ENCODE peak calls at places on chromosomes 7 and 10, in five cellular contexts. One of them, this sample, is unnamed.

GRCh38 chr10:16995867-16996529 is 133.6 kb downstream of the CUBN start:
- DNase-seq in RWPE2: no peak
- DNase-seq in lung: no peak
- DNase-seq in ovary: no peak
- DNase-seq in breast epithelium: no peak
- DNase-seq in this sample: no peak

GRCh38 chr7:25391295-25391861 is 163.1 kb upstream of the NPVF start:
- DNase-seq in ovary: no peak
- DNase-seq in lung: no peak
- DNase-seq in breast epithelium: no peak
- DNase-seq in RWPE2: no peak
- DNase-seq in this sample: no peak

GRCh38 chr10:88499569-88500470 is 83.3 kb downstream of the RNLS start:
- DNase-seq in breast epithelium: no peak
- DNase-seq in ovary: peak
- DNase-seq in RWPE2: no peak
- DNase-seq in lung: no peak
- DNase-seq in this sample: no peak

GRCh38 chr10:59624951-59625350 is 84.7 kb downstream of the SLC16A9 start:
- DNase-seq in lung: no peak
- DNase-seq in ovary: no peak
- DNase-seq in breast epithelium: no peak
- DNase-seq in RWPE2: no peak
- DNase-seq in this sample: no peak

GRCh38 chr10:125155101-125155500 is 5.3 kb downstream of the CTBP2 start:
- DNase-seq in breast epithelium: peak
- DNase-seq in lung: no peak
- DNase-seq in RWPE2: no peak
- DNase-seq in ovary: no peak
- DNase-seq in this sample: no peak

GRCh38 chr10:31390804-31391203 is 71.8 kb downstream of the ZEB1 start:
- DNase-seq in lung: no peak
- DNase-seq in ovary: no peak
- DNase-seq in RWPE2: no peak
- DNase-seq in breast epithelium: no peak
- DNase-seq in this sample: no peak

GRCh38 chr7:117220836-117221235 is 102.0 kb downstream of the WNT2 start:
- DNase-seq in breast epithelium: no peak
- DNase-seq in RWPE2: no peak
- DNase-seq in lung: no peak
- DNase-seq in ovary: no peak
- DNase-seq in this sample: no peak

GRCh38 chr7:43560742-43561330 is 22.1 kb upstream of the STK17A start:
- DNase-seq in RWPE2: no peak
- DNase-seq in lung: no peak
- DNase-seq in ovary: no peak
- DNase-seq in breast epithelium: no peak
- DNase-seq in this sample: no peak

GRCh38 chr10:11476035-11476434 is 135.4 kb downstream of the USP6NL start:
- DNase-seq in ovary: no peak
- DNase-seq in breast epithelium: no peak
- DNase-seq in RWPE2: no peak
- DNase-seq in lung: no peak
- DNase-seq in this sample: no peak

GRCh38 chr10:88841316-88842111 is 10.1 kb downstream of the ANKRD22 start:
- DNase-seq in ovary: no peak
- DNase-seq in breast epithelium: no peak
- DNase-seq in RWPE2: no peak
- DNase-seq in lung: no peak
- DNase-seq in this sample: no peak

GRCh38 chr7:130904031-130904757 is 170.2 kb upstream of the KLF14 start:
- DNase-seq in lung: no peak
- DNase-seq in RWPE2: peak
- DNase-seq in breast epithelium: no peak
- DNase-seq in ovary: peak
- DNase-seq in this sample: no peak

GRCh38 chr7:87375647-87376435 is 30.4 kb downstream of the CROT start:
- DNase-seq in RWPE2: no peak
- DNase-seq in breast epithelium: no peak
- DNase-seq in lung: no peak
- DNase-seq in ovary: no peak
- DNase-seq in this sample: no peak

GRCh38 chr10:63700935-63701263 is 179.7 kb downstream of the REEP3 start:
- DNase-seq in ovary: no peak
- DNase-seq in RWPE2: no peak
- DNase-seq in breast epithelium: no peak
- DNase-seq in lung: no peak
- DNase-seq in this sample: no peak

GRCh38 chr10:108913300-108913699 is 1010.0 kb downstream of the XPNPEP1 start:
- DNase-seq in breast epithelium: no peak
- DNase-seq in RWPE2: no peak
- DNase-seq in lung: no peak
- DNase-seq in ovary: no peak
- DNase-seq in this sample: no peak

GRCh38 chr7:3080106-3080505 is 36.4 kb upstream of the CARD11 start:
- DNase-seq in RWPE2: no peak
- DNase-seq in breast epithelium: no peak
- DNase-seq in lung: no peak
- DNase-seq in ovary: no peak
- DNase-seq in this sample: no peak

GRCh38 chr10:23100331-23101030 is 5.1 kb downstream of the MSRB2 start:
- DNase-seq in ovary: no peak
- DNase-seq in breast epithelium: no peak
- DNase-seq in lung: no peak
- DNase-seq in RWPE2: no peak
- DNase-seq in this sample: no peak

GRCh38 chr7:25894002-25894901 is 257.7 kb upstream of the NFE2L3 start:
- DNase-seq in ovary: no peak
- DNase-seq in RWPE2: no peak
- DNase-seq in lung: peak
- DNase-seq in breast epithelium: no peak
- DNase-seq in this sample: no peak

GRCh38 chr10:17851611-17852010 is 42.5 kb downstream of the MRC1 start:
- DNase-seq in ovary: no peak
- DNase-seq in RWPE2: no peak
- DNase-seq in breast epithelium: no peak
- DNase-seq in lung: peak
- DNase-seq in this sample: peak

GRCh38 chr10:13276749-13277394 is 23.0 kb downstream of the PHYH start:
- DNase-seq in ovary: no peak
- DNase-seq in breast epithelium: no peak
- DNase-seq in lung: no peak
- DNase-seq in RWPE2: no peak
- DNase-seq in this sample: no peak

GRCh38 chr7:130814753-130815152 is 80.7 kb upstream of the KLF14 start:
- DNase-seq in breast epithelium: no peak
- DNase-seq in RWPE2: no peak
- DNase-seq in lung: no peak
- DNase-seq in ovary: no peak
- DNase-seq in this sample: no peak

DNA sequence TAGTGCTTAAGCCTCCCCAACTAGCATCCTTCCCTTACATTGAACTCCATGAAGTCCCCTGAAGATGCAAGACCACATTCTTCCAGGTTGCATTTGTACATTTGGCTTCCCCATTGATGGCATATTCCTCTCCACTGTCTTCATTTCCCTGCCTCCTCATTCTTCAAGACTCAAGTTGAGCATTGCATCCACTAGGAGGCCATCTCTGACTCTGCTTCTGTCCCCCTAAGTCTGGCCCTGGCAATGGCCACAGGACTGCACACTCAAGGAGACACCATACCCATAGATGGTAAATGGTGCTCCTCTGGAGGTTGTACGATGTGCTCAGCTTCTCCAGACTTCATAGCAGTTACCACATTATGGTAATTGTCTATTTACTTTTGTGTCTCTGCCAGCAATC is 112.5 kb downstream of the PTPRZ1 start:
- DNase-seq in lung: no peak
- DNase-seq in ovary: no peak
- DNase-seq in breast epithelium: no peak
- DNase-seq in RWPE2: no peak
- DNase-seq in this sample: no peak
- TF ChIP-seq CTCF in lung: no peak
- TF ChIP-seq CTCF in ovary: no peak
- TF ChIP-seq CTCF in breast epithelium: no peak
- TF ChIP-seq CTCF in RWPE2: no peak
- TF ChIP-seq CTCF in this sample: no peak

GRCh38 chr7:132998763-132999162 is 83.1 kb downstream of the CHCHD3 start:
- DNase-seq in RWPE2: no peak
- DNase-seq in lung: no peak
- DNase-seq in ovary: no peak
- DNase-seq in breast epithelium: no peak
- DNase-seq in this sample: no peak

GRCh38 chr7:132997505-132997904 is 84.4 kb downstream of the CHCHD3 start:
- DNase-seq in breast epithelium: no peak
- DNase-seq in lung: no peak
- DNase-seq in RWPE2: no peak
- DNase-seq in ovary: no peak
- DNase-seq in this sample: no peak

GRCh38 chr7:132999845-133000244 is 82.0 kb downstream of the CHCHD3 start:
- DNase-seq in ovary: no peak
- DNase-seq in lung: no peak
- DNase-seq in RWPE2: no peak
- DNase-seq in breast epithelium: no peak
- DNase-seq in this sample: no peak

GRCh38 chr7:133003052-133003910 is 78.6 kb downstream of the CHCHD3 start:
- DNase-seq in breast epithelium: no peak
- DNase-seq in RWPE2: no peak
- DNase-seq in ovary: no peak
- DNase-seq in lung: no peak
- DNase-seq in this sample: no peak

DNA sequence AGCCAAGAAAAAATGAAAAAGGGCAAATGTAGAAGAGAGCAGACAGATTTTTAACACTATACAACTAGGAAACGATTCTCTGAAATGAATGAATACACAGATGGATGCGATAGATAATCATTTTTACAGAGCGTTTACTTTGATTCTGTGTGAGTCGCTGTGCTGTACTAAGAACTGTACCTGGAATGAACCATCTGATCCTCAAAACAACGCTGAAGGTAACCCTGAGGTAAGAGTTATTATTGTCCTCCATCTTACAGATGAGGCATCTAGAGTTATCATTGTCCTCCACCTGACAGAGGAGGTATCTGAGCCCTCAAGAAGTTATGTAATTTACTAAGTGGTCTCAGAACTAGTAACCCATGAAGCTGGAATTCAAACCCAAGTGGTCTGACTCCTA is 80.2 kb downstream of the CHCHD3 start:
- DNase-seq in ovary: no peak
- DNase-seq in breast epithelium: no peak
- DNase-seq in lung: no peak
- DNase-seq in RWPE2: no peak
- DNase-seq in this sample: no peak
- H3K27ac ChIP-seq in ovary: no peak
- H3K27ac ChIP-seq in breast epithelium: no peak
- H3K27ac ChIP-seq in lung: no peak
- H3K27ac ChIP-seq in RWPE2: no peak
- H3K27ac ChIP-seq in this sample: no peak

DNA sequence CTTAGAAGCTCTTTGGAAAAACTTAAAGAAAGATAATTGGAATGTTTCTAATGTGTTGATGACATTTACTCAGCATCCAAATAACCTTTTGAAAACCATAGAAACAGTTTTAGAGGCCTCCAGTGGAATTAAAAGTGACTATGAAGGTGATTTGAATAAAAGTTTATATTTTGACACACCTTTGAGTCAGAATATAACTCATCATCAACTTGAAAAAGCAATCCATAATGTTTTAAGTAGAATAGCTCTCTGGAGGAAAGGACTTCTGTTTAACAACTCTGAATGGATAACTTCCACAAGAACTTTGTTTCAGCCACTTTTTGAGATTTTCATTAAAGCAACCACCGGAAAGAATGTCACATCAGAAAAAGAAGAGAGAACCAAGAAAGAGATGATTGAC is 108.2 kb downstream of the ABCA13 start:
- DNase-seq in ovary: no peak
- DNase-seq in RWPE2: no peak
- DNase-seq in lung: no peak
- DNase-seq in breast epithelium: no peak
- DNase-seq in this sample: no peak
- TF ChIP-seq CTCF in ovary: no peak
- TF ChIP-seq CTCF in RWPE2: no peak
- TF ChIP-seq CTCF in lung: no peak
- TF ChIP-seq CTCF in breast epithelium: no peak
- TF ChIP-seq CTCF in this sample: no peak

GRCh38 chr7:106659369-106659962 is 1.5 kb downstream of the CCDC71L start:
- DNase-seq in breast epithelium: no peak
- DNase-seq in lung: no peak
- DNase-seq in RWPE2: no peak
- DNase-seq in ovary: no peak
- DNase-seq in this sample: no peak
- H3K27ac ChIP-seq in breast epithelium: peak
- H3K27ac ChIP-seq in lung: peak
- H3K27ac ChIP-seq in RWPE2: peak
- H3K27ac ChIP-seq in ovary: peak
- H3K27ac ChIP-seq in this sample: peak

This sample was measured in left ventricle myocardium inferior.